ENCODE peak calls at places on chromosomes 11 and 22, in seven cellular contexts. Q is mesenchymal stem cell; N is anterior cingulate cortex; D is stimulated activated CD4-positive, alpha-beta T cell treated with anti-CD3 and anti-CD28 coated beads, TNF-alpha, amount 100 ng/mL, for 4 hours; P is T follicular helper cell; M is HS-27A; U is activated CD4-positive, CD25-positive, alpha-beta regulatory T cell treated with anti-CD3 and anti-CD28 coated beads, Interleukin-2, amount 50 U/mL, for 72 hours. E is an unnamed sample.

GRCh38 chr11:125110996-125111340 is 458 bp downstream of the TMEM218 start:
- DNase-seq in Q (no peak), N (no peak), D (no peak), P (no peak), M (no peak), U (peak), E (no peak)

GRCh38 chr11:86438685-86439084 is 64.0 kb downstream of the CCDC81 start:
- DNase-seq in Q (peak), N (no peak), D (no peak), P (no peak), M (no peak), U (no peak), E (no peak)

GRCh38 chr11:1336836-1337646 is 27.6 kb upstream of the TOLLIP start:
- DNase-seq in Q (no peak), N (no peak), D (no peak), P (peak), M (no peak), U (no peak), E (peak)

GRCh38 chr11:61473370-61474025 is 35.1 kb upstream of the LRRC10B start:
- DNase-seq in Q (no peak), N (no peak), D (no peak), P (no peak), M (no peak), U (no peak), E (no peak)

GRCh38 chr11:61512435-61512834 is 3.9 kb downstream of the LRRC10B start:
- DNase-seq in Q (no peak), N (no peak), D (no peak), P (no peak), M (no peak), U (no peak), E (no peak)

GRCh38 chr22:30312053-30312452 is 14.7 kb downstream of the TBC1D10A start:
- DNase-seq in Q (peak), N (no peak), D (no peak), P (no peak), M (no peak), U (no peak), E (no peak)

GRCh38 chr11:57637626-57638004 is 12.1 kb downstream of the YPEL4 start:
- DNase-seq in Q (peak), N (no peak), D (no peak), P (no peak), M (no peak), U (no peak), E (no peak)

GRCh38 chr11:74896311-74896710 is 52.6 kb downstream of the XRRA1 start:
- DNase-seq in Q (no peak), N (no peak), D (no peak), P (no peak), M (no peak), U (no peak), E (no peak)

GRCh38 chr11:65430406-65431217 is 8.0 kb downstream of the NEAT1 start:
- DNase-seq in Q (peak), N (no peak), D (no peak), P (no peak), M (no peak), U (peak), E (no peak)

GRCh38 chr11:35525501-35526175 is at the start of gene PAMR1:
- DNase-seq in Q (peak), N (no peak), D (no peak), P (no peak), M (no peak), U (no peak), E (no peak)

GRCh38 chr11:86576946-86577624 is 95.3 kb downstream of the ME3 start:
- DNase-seq in Q (no peak), N (no peak), D (no peak), P (no peak), M (no peak), U (no peak), E (no peak)

GRCh38 chr11:71210861-71211260 is 41.5 kb downstream of the SHANK2 start:
- DNase-seq in Q (no peak), N (no peak), D (no peak), P (no peak), M (no peak), U (no peak), E (no peak)

GRCh38 chr22:33896801-33897620 is 23.3 kb downstream of the LARGE1 start:
- DNase-seq in Q (peak), N (no peak), D (no peak), P (no peak), M (no peak), U (no peak), E (no peak)

GRCh38 chr11:130145975-130146776 is 13.4 kb upstream of the ST14 start:
- DNase-seq in Q (no peak), N (no peak), D (no peak), P (no peak), M (no peak), U (no peak), E (no peak)

GRCh38 chr11:126764221-126764620 is 236.3 kb downstream of the KIRREL3 start:
- DNase-seq in Q (no peak), N (no peak), D (no peak), P (no peak), M (no peak), U (no peak), E (no peak)

GRCh38 chr11:11505190-11505589 is 116.6 kb downstream of the GALNT18 start:
- DNase-seq in Q (peak), N (no peak), D (no peak), P (no peak), M (no peak), U (no peak), E (no peak)

GRCh38 chr11:108620958-108621772 is 27.6 kb upstream of the EXPH5 start:
- DNase-seq in Q (peak), N (no peak), D (no peak), P (no peak), M (no peak), U (no peak), E (no peak)

E was measured in activated CD4-positive, alpha-beta T cell treated with anti-CD3 and anti-CD28 coated beads, Interleukin-2, amount 50 U/mL, for 24 hours.